ENCODE peak calls at places on chromosome 13, in five cellular contexts. F, I, L, H and X are unnamed samples.

GRCh38 chr13:98083936-98084335 is 59.0 kb upstream of the FARP1 start:
- DNase-seq in F (no peak), I (no peak), L (no peak), H (no peak), X (no peak)

GRCh38 chr13:99150575-99151370 is 49.9 kb upstream of the UBAC2 start:
- DNase-seq in F (peak; percentile 89), I (no peak), L (peak; percentile 25), H (no peak), X (peak; percentile 36)

GRCh38 chr13:41746259-41746658 is 214.7 kb downstream of the VWA8 start:
- DNase-seq in F (peak; percentile 11), I (no peak), L (peak; percentile 73), H (peak; percentile 30), X (peak; percentile 48)

GRCh38 chr13:85997587-85997986 is 198.4 kb upstream of the SLITRK6 start:
- DNase-seq in F (no peak), I (no peak), L (no peak), H (no peak), X (no peak)

GRCh38 chr13:78121459-78122348 is 203.1 kb upstream of the EDNRB start:
- DNase-seq in F (no peak), I (peak; percentile 38), L (peak; percentile 83), H (no peak), X (peak; percentile 34)

GRCh38 chr13:99018418-99019180 is 40.7 kb upstream of the DOCK9 start:
- DNase-seq in F (peak; percentile 50), I (no peak), L (peak; percentile 79), H (no peak), X (peak; percentile 45)

GRCh38 chr13:100040196-100040595 is 48.7 kb upstream of the PCCA start:
- DNase-seq in F (no peak), I (no peak), L (no peak), H (no peak), X (no peak)

GRCh38 chr13:48580886-48581285 is 48.0 kb upstream of the RCBTB2 start:
- DNase-seq in F (no peak), I (no peak), L (no peak), H (no peak), X (no peak)

GRCh38 chr13:105412171-105412570 is 1123.3 kb downstream of the EFNB2 start:
- DNase-seq in F (no peak), I (no peak), L (no peak), H (no peak), X (no peak)

GRCh38 chr13:34654203-34654602 is 287.9 kb upstream of the NBEA start:
- DNase-seq in F (no peak), I (no peak), L (no peak), H (no peak), X (no peak)

GRCh38 chr13:47426126-47426849 is 529.4 kb upstream of the HTR2A start:
- DNase-seq in F (no peak), I (no peak), L (peak; percentile 97), H (no peak), X (peak; percentile 93)

GRCh38 chr13:99693812-99694211 is 192.5 kb downstream of the TM9SF2 start:
- DNase-seq in F (no peak), I (no peak), L (no peak), H (no peak), X (no peak)

GRCh38 chr13:100610399-100611347 is 22.1 kb upstream of the GGACT start:
- DNase-seq in F (no peak), I (no peak), L (no peak), H (no peak), X (no peak)

GRCh38 chr13:114212096-114212495 is 22.6 kb upstream of the CDC16 start:
- DNase-seq in F (no peak), I (no peak), L (peak; percentile 59), H (no peak), X (peak; percentile 36)

GRCh38 chr13:41897126-41897525 is 63.8 kb downstream of the VWA8 start:
- DNase-seq in F (no peak), I (no peak), L (no peak), H (no peak), X (no peak)

GRCh38 chr13:50230365-50230978 is 215.2 kb downstream of the KCNRG start:
- DNase-seq in F (peak; percentile 17), I (no peak), L (peak; percentile 90), H (no peak), X (peak; percentile 72)

GRCh38 chr13:68125087-68125480 is 894.9 kb upstream of the PCDH9 start:
- DNase-seq in F (no peak), I (no peak), L (no peak), H (no peak), X (no peak)

GRCh38 chr13:99380921-99381645 is 73.9 kb upstream of the GPR183 start:
- DNase-seq in F (no peak), I (no peak), L (no peak), H (no peak), X (no peak)

GRCh38 chr13:38002596-38002995 is 133.0 kb upstream of the TRPC4 start:
- DNase-seq in F (no peak), I (no peak), L (no peak), H (no peak), X (no peak)

GRCh38 chr13:24071423-24072075 is 89.0 kb upstream of the SPATA13 start:
- DNase-seq in F (peak; percentile 36), I (no peak), L (peak; percentile 63), H (no peak), X (no peak)

GRCh38 chr13:24671367-24672117 is 8.7 kb upstream of the ATP12A start:
- DNase-seq in F (peak; percentile 85), I (no peak), L (peak; percentile 75), H (peak; percentile 61), X (peak; percentile 72)

GRCh38 chr13:42396501-42396900 is 124.5 kb downstream of the AKAP11 start:
- DNase-seq in F (no peak), I (no peak), L (no peak), H (no peak), X (no peak)

GRCh38 chr13:33509642-33510229 is 224.2 kb upstream of the STARD13 start:
- DNase-seq in F (peak; percentile 43), I (no peak), L (no peak), H (no peak), X (no peak)

GRCh38 chr13:18948012-18948663 is 233.5 kb downstream of the TUBA3C start:
- DNase-seq in F (no peak), I (no peak), L (no peak), H (no peak), X (no peak)

GRCh38 chr13:49563513-49563912 is 21.8 kb downstream of the RCBTB1 start:
- DNase-seq in F (no peak), I (no peak), L (peak; percentile 46), H (no peak), X (no peak)

GRCh38 chr13:50171585-50172282 is 156.5 kb downstream of the KCNRG start:
- DNase-seq in F (no peak), I (no peak), L (no peak), H (no peak), X (no peak)

DNA sequence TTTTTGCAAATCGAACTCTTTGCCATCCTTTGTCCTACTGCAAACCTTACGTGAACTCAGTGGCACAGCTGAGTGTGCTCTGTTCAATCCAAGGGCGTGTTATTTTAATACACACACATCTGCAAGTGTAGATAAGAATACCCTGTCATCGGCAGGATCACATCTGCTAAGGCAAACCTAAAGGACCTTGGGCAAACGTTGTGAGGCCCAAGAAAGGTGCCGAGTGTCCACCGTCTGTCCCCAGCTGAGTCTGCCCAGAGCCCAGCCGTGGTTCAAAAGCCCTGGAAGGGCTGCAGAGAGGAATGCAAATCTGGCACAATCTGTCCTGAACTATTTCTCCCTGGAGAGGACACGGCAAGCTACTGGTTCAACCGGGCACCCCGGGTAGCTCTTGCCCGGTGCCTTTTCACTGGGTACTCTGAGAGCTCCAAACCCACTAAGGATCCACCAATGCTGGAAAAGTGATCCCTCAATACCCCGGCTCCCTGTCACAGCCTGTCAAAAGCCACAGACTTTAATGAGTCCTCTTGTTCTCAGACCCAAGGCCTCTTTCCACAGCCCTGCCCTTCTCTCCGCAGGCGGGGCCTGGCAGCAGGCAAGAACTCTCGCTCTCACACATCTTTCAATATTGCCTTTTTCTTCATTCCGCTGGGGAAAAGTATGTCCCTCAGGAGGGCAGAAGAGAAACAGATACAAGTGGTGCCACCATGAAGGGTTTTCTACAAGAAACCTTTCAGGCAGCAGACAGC is 17.0 kb downstream of the SLC7A1 start:
- DNase-seq in F (no peak), I (no peak), L (no peak), H (no peak), X (no peak)
- H3K4me3 ChIP-seq in F (no peak overlapping the region), I (no peak overlapping the region), L (no peak overlapping the region), H (no peak overlapping the region), X (no peak overlapping the region)

DNA sequence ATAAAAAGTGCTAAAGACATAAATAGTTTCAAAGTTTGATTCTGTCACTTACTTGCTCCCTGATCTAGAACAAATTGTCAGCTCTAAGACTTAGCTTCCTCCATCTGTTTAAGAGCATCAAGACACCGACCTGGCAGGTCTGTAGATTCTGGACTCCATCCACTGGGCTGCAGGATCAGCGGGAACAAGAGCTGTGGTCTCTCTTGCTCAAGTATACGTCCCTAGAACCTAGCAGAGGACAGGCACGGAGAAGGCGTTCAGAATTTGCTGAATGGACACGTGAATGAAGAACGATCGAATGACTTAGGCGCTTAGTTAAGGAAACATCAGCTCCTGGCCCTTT is 1.1 kb downstream of the DZIP1 start:
- DNase-seq in F (no peak), I (no peak), L (peak; percentile 60), H (no peak), X (no peak)
- H3K4me3 ChIP-seq in F (peak overlapping the region; percentile 64), I (peak overlapping the region; percentile 77), L (peak overlapping the region; percentile 81), H (peak overlapping the region; percentile 65), X (peak overlapping the region; percentile 76)

GRCh38 chr13:112727581-112727980 is 37.7 kb downstream of the ATP11A start:
- DNase-seq in F (no peak), I (no peak), L (no peak), H (no peak), X (no peak)

GRCh38 chr13:112730157-112730671 is 40.4 kb downstream of the ATP11A start:
- DNase-seq in F (no peak), I (peak; percentile 78), L (no peak), H (no peak), X (no peak)

GRCh38 chr13:112728375-112729126 is 38.7 kb downstream of the ATP11A start:
- DNase-seq in F (no peak), I (no peak), L (no peak), H (no peak), X (no peak)

GRCh38 chr13:112731667-112732616 is 42.1 kb downstream of the ATP11A start:
- DNase-seq in F (no peak), I (no peak), L (no peak), H (no peak), X (no peak)

DNA sequence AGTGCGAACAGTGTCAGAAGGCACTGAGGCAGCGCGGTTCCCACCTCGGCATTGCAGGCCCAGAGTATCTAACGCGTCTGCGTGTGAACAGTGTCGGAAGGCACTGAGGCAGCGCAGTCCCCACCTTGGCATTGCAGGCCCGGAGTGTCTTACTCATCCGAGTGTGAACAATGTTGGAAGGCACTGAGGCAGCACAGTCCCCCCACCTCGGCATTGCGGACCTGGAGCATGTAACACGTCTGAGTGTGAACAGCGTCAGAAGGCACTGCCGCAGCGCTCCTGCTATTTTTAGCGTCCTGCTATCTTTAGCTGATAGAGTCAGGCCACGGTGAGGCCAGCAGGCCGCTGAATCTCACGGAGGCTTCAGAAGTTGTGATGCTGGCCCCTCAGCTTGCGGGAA is 39.6 kb downstream of the ATP11A start:
- DNase-seq in F (no peak), I (peak; percentile 85), L (no peak), H (no peak), X (no peak)
- H3K4me3 ChIP-seq in F (no peak overlapping the region), I (no peak overlapping the region), L (no peak overlapping the region), H (no peak overlapping the region), X (no peak overlapping the region)

DNA sequence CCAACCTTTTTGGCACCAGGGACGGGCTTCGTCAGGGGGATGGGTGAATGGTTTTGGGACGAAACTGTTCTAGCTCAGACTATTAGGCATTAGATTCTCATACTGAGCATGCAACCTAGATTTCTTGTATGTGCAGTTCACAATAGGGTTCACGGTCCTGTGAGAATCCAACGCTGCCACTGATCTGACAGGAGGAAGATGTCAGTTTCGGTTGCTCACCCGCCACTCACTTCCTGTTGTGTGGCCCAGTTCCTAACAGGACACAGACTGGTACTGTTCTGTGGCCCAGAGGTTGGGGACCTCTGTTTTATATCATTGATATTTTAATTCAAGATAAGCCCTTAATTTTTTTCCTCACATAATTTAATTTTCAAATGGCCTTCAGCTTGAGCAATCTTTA is 26.7 kb upstream of the TDRD3 start:
- DNase-seq in F (no peak), I (no peak), L (no peak), H (no peak), X (no peak)
- H3K4me3 ChIP-seq in F (no peak overlapping the region), I (no peak overlapping the region), L (no peak overlapping the region), H (no peak overlapping the region), X (no peak overlapping the region)